ENCODE peak calls at places on chromosomes 6 and 20, in six cellular contexts. E is H9, Y is HCT116, M is lung, S is left ventricle myocardium inferior, U is RWPE2. X is an unnamed sample.

GRCh38 chr6:113488061-113488460 is 369.1 kb upstream of the MARCKS start:
- DNase-seq in S (no peak), U (no peak), M (no peak), Y (no peak), E (no peak), X (no peak)

GRCh38 chr6:21264288-21264818 is 329.2 kb upstream of the SOX4 start:
- DNase-seq in M (no peak), S (no peak), E (no peak), Y (no peak), U (no peak), X (no peak)

GRCh38 chr20:7094438-7094997 is 327.0 kb downstream of the BMP2 start:
- DNase-seq in S (no peak), M (no peak), Y (peak; percentile 4), E (peak; percentile 50), U (no peak), X (peak; percentile 43)

GRCh38 chr20:4366076-4366475 is 350.7 kb upstream of the RNF24 start:
- DNase-seq in M (no peak), S (no peak), U (no peak), Y (no peak), E (no peak), X (no peak)

GRCh38 chr6:137019476-137020272 is 25.1 kb downstream of the IL20RA start:
- DNase-seq in S (no peak), U (no peak), Y (no peak), E (no peak), M (no peak), X (no peak)

GRCh38 chr6:2502998-2503674 is 247.6 kb downstream of the MYLK4 start:
- DNase-seq in M (no peak), E (no peak), U (no peak), S (no peak), Y (no peak), X (no peak)

GRCh38 chr20:57473246-57474042 is 51.5 kb downstream of the CTCFL start:
- DNase-seq in Y (no peak), S (no peak), E (no peak), U (peak; percentile 67), M (peak; percentile 47), X (peak; percentile 38)

GRCh38 chr6:125789167-125789566 is 1.6 kb upstream of the NCOA7 start:
- DNase-seq in E (no peak), M (no peak), Y (no peak), S (no peak), U (no peak), X (no peak)

GRCh38 chr6:17269840-17270239 is 11.3 kb upstream of the RBM24 start:
- DNase-seq in S (no peak), M (no peak), E (no peak), U (no peak), Y (no peak), X (no peak)

GRCh38 chr6:152863618-152864326 is 113.2 kb downstream of the VIP start:
- DNase-seq in S (peak; percentile 16), Y (peak; percentile 65), U (no peak), M (peak; percentile 55), E (peak; percentile 31), X (peak; percentile 52)

GRCh38 chr20:7516631-7517051 is 423.6 kb downstream of the HAO1 start:
- DNase-seq in M (no peak), U (no peak), E (no peak), Y (no peak), S (no peak), X (no peak)

GRCh38 chr6:131225127-131225526 is 89.9 kb downstream of the AKAP7 start:
- DNase-seq in U (no peak), E (no peak), S (no peak), Y (no peak), M (no peak), X (no peak)

GRCh38 chr20:8344106-8344505 is 212.0 kb downstream of the PLCB1 start:
- DNase-seq in U (no peak), E (no peak), S (no peak), Y (no peak), M (no peak), X (no peak)

GRCh38 chr20:61949714-61950630 is 115.7 kb downstream of the TAF4 start:
- DNase-seq in Y (no peak), S (peak; percentile 4), M (no peak), U (peak; percentile 80), E (no peak), X (no peak)

GRCh38 chr6:40791004-40791403 is 203.8 kb upstream of the LRFN2 start:
- DNase-seq in S (no peak), E (peak; percentile 36), U (no peak), M (no peak), Y (peak; percentile 19), X (no peak)

GRCh38 chr20:18314786-18315406 is 26.6 kb downstream of the ZNF133 start:
- DNase-seq in E (no peak), M (no peak), Y (no peak), S (no peak), U (peak; percentile 87), X (no peak)

GRCh38 chr6:43331470-43331869 is 22.8 kb upstream of the CRIP3 start:
- DNase-seq in Y (no peak), M (no peak), S (no peak), U (no peak), E (no peak), X (no peak)

GRCh38 chr20:40606237-40606636 is 82.8 kb downstream of the MAFB start:
- DNase-seq in Y (no peak), E (no peak), M (no peak), U (no peak), S (no peak), X (no peak)

GRCh38 chr6:103273048-103273447 is 1586.7 kb downstream of the HACE1 start:
- DNase-seq in Y (peak; percentile 56), U (no peak), S (no peak), E (no peak), M (no peak), X (no peak)

GRCh38 chr20:25136643-25137559 is 55.0 kb upstream of the VSX1 start:
- DNase-seq in Y (peak; percentile 38), U (no peak), E (no peak), S (peak; percentile 65), M (peak; percentile 67), X (no peak)

GRCh38 chr6:70599187-70599586 is 32.5 kb downstream of the SDHAF4 start:
- DNase-seq in M (no peak), Y (no peak), E (no peak), U (no peak), S (no peak), X (no peak)

GRCh38 chr6:139230421-139230840 is 61.4 kb downstream of the TXLNB start:
- DNase-seq in M (no peak), E (no peak), S (no peak), Y (no peak), U (no peak), X (peak; percentile 4)

GRCh38 chr6:37188962-37189510 is 19.1 kb downstream of the PIM1 start:
- DNase-seq in M (no peak), E (no peak), Y (no peak), U (no peak), S (no peak), X (no peak)

GRCh38 chr6:124482071-124482491 is 480.2 kb upstream of the RNF217 start:
- DNase-seq in M (no peak), U (no peak), S (no peak), Y (no peak), E (no peak), X (peak; percentile 51)

GRCh38 chr20:21503345-21503744 is 10.5 kb downstream of the NKX2-2 start:
- DNase-seq in E (no peak), Y (no peak), M (no peak), U (no peak), S (no peak), X (no peak)

GRCh38 chr6:132764370-132764769 is 6.7 kb upstream of the VNN2 start:
- DNase-seq in U (peak; percentile 68), E (no peak), S (peak; percentile 38), M (no peak), Y (no peak), X (no peak)

GRCh38 chr6:153790048-153790447 is 249.0 kb upstream of the OPRM1 start:
- DNase-seq in M (no peak), E (peak; percentile 34), Y (peak; percentile 19), S (no peak), U (no peak), X (no peak)

GRCh38 chr6:3162067-3162497 is 4.7 kb upstream of the TUBB2A start:
- DNase-seq in U (no peak), M (no peak), E (no peak), S (no peak), Y (no peak), X (no peak)

GRCh38 chr6:64258302-64258701 is 622.7 kb downstream of the PHF3 start:
- DNase-seq in M (no peak), S (no peak), E (no peak), U (no peak), Y (no peak), X (no peak)

GRCh38 chr20:62642666-62643520 is 590 bp downstream of the SLCO4A1 start:
- DNase-seq in U (no peak), M (no peak), S (no peak), Y (no peak), E (peak; percentile 49), X (no peak)

GRCh38 chr20:10432079-10432478 is 1.9 kb downstream of the MKKS start:
- DNase-seq in S (no peak), Y (no peak), U (no peak), E (no peak), M (no peak), X (no peak)
- H3K4me1 ChIP-seq in S (peaks cover 75% of the 10 kb centered on the region), Y (peaks cover 5% of the 10 kb centered on the region), U (peaks cover 17% of the 10 kb centered on the region), E (peaks cover 3% of the 10 kb centered on the region), M (peaks cover 7% of the 10 kb centered on the region), X (peaks cover 37% of the 10 kb centered on the region)

GRCh38 chr20:1467355-1468116 is 887 bp upstream of the NSFL1C start:
- DNase-seq in E (peak; percentile 43), Y (no peak), U (no peak), M (peak; percentile 47), S (no peak), X (no peak)
- H3K4me1 ChIP-seq in E (no peaks in the 10 kb centered on the region), Y (peaks cover 12% of the 10 kb centered on the region), U (peaks cover 13% of the 10 kb centered on the region), M (peaks cover 16% of the 10 kb centered on the region), S (peaks cover 53% of the 10 kb centered on the region), X (peaks cover 8% of the 10 kb centered on the region)

GRCh38 chr6:73580247-73581149 is 59.7 kb upstream of the EEF1A1 start:
- DNase-seq in U (peak; percentile 91), M (peak; percentile 79), Y (peak; percentile 96), E (peak; percentile 97), S (peak; percentile 78), X (peak; percentile 96)
- H3K4me1 ChIP-seq in U (peaks cover 25% of the 10 kb centered on the region), M (peaks cover 9% of the 10 kb centered on the region), Y (peaks cover 59% of the 10 kb centered on the region), E (peaks cover 11% of the 10 kb centered on the region), S (peaks cover 36% of the 10 kb centered on the region), X (peaks cover 65% of the 10 kb centered on the region)

GRCh38 chr20:60935971-60936370 is 316.1 kb upstream of the CDH4 start:
- DNase-seq in M (no peak), U (no peak), S (no peak), Y (no peak), E (no peak), X (no peak)

GRCh38 chr20:60931691-60932090 is 320.4 kb upstream of the CDH4 start:
- DNase-seq in M (no peak), E (no peak), Y (no peak), S (no peak), U (no peak), X (no peak)

GRCh38 chr20:60934724-60935123 is 317.3 kb upstream of the CDH4 start:
- DNase-seq in M (no peak), U (no peak), E (no peak), S (no peak), Y (no peak), X (no peak)

DNA sequence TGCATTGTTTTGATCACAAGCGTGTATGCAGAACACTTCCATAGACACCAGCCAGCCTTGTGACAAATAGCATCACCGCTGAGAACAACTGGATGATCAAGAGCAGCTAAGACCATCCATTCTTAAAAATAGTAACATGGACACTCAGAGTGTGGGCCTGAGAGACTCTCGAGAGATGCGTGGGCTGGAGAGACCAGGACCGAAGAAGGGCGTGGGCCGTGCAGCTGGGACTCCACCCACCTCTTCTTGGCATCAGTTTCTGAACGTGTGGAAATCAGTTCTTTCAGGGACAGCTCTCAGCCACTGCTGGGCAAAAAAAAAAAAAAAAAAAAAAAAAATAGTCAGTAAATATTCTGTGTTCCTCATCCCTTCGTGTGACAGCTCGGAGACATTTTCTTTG is 314.5 kb upstream of the CDH4 start:
- DNase-seq in U (no peak), S (no peak), E (no peak), Y (no peak), M (no peak), X (no peak)
- H3K4me1 ChIP-seq in U (no peaks in the 10 kb centered on the region), S (no peaks in the 10 kb centered on the region), E (peaks cover 3% of the 10 kb centered on the region), Y (no peaks in the 10 kb centered on the region), M (no peaks in the 10 kb centered on the region), X (no peaks in the 10 kb centered on the region)